ENCODE peak calls at places on chromosome 9, in ten cellular contexts. I is cardiac fibroblast; Y is psoas muscle; G is fibroblast of mammary gland; W is spleen; H is CD4-positive, CD25-positive, alpha-beta regulatory T cell; O is SK-N-SH; T is AG10803; Z is HepG2; C is A549. S is an unnamed sample.

GRCh38 chr9:120484162-120484561 is 95.8 kb downstream of the CDK5RAP2 start:
- DNase-seq in I (no peak), Y (no peak), G (no peak), W (no peak), H (no peak), O (no peak), T (no peak), Z (no peak), C (no peak), S (no peak)

GRCh38 chr9:70589571-70590263 is 175.3 kb upstream of the KLF9 start:
- DNase-seq in I (peak), Y (peak), G (peak), W (no peak), H (no peak), O (no peak), T (peak), Z (no peak), C (no peak), S (peak)

GRCh38 chr9:131837316-131837715 is 97.4 kb upstream of the RAPGEF1 start:
- DNase-seq in I (no peak), Y (no peak), G (no peak), W (no peak), H (no peak), O (peak), T (no peak), Z (peak), C (peak), S (no peak)

GRCh38 chr9:138008081-138008841 is 130.7 kb downstream of the CACNA1B start:
- DNase-seq in I (no peak), Y (no peak), G (peak), W (peak), H (no peak), O (no peak), T (no peak), Z (no peak), C (no peak), S (no peak)

GRCh38 chr9:134707031-134707680 is 65.6 kb downstream of the COL5A1 start:
- DNase-seq in I (peak), Y (peak), G (peak), W (no peak), H (no peak), O (peak), T (peak), Z (peak), C (no peak), S (no peak)

GRCh38 chr9:89387970-89388867 is 69.9 kb downstream of the SECISBP2 start:
- DNase-seq in I (peak), Y (peak), G (peak), W (peak), H (no peak), O (no peak), T (peak), Z (peak), C (peak), S (peak)

GRCh38 chr9:124290053-124290581 is 32.4 kb downstream of the NEK6 start:
- DNase-seq in I (no peak), Y (no peak), G (no peak), W (peak), H (no peak), O (no peak), T (no peak), Z (no peak), C (no peak), S (no peak)

GRCh38 chr9:112012026-112012902 is 115.7 kb downstream of the UGCG start:
- DNase-seq in I (peak), Y (peak), G (peak), W (no peak), H (no peak), O (no peak), T (peak), Z (peak), C (peak), S (peak)

GRCh38 chr9:81534138-81534865 is 155.0 kb downstream of the TLE1 start:
- DNase-seq in I (peak), Y (no peak), G (peak), W (no peak), H (no peak), O (no peak), T (no peak), Z (no peak), C (peak), S (peak)

GRCh38 chr9:6870650-6871477 is 113.1 kb downstream of the KDM4C start:
- DNase-seq in I (no peak), Y (no peak), G (no peak), W (no peak), H (no peak), O (no peak), T (no peak), Z (peak), C (no peak), S (peak)

GRCh38 chr9:98931543-98931942 is 12.2 kb upstream of the COL15A1 start:
- DNase-seq in I (no peak), Y (no peak), G (no peak), W (no peak), H (no peak), O (no peak), T (no peak), Z (no peak), C (no peak), S (no peak)

GRCh38 chr9:134943836-134944235 is 26.1 kb upstream of the FCN1 start:
- DNase-seq in I (no peak), Y (no peak), G (no peak), W (peak), H (no peak), O (no peak), T (no peak), Z (no peak), C (no peak), S (no peak)

GRCh38 chr9:130768265-130768664 is 66.8 kb upstream of the ABL1 start:
- DNase-seq in I (peak), Y (no peak), G (peak), W (no peak), H (no peak), O (no peak), T (peak), Z (peak), C (no peak), S (no peak)

GRCh38 chr9:37104183-37104889 is 16.0 kb upstream of the ZCCHC7 start:
- DNase-seq in I (peak), Y (no peak), G (peak), W (no peak), H (no peak), O (no peak), T (peak), Z (no peak), C (peak), S (peak)

GRCh38 chr9:125815568-125815967 is 68.4 kb downstream of the PBX3 start:
- DNase-seq in I (peak), Y (no peak), G (peak), W (no peak), H (no peak), O (no peak), T (peak), Z (no peak), C (peak), S (peak)

GRCh38 chr9:24479266-24479665 is 66.4 kb downstream of the IZUMO3 start:
- DNase-seq in I (no peak), Y (no peak), G (peak), W (no peak), H (no peak), O (no peak), T (no peak), Z (no peak), C (no peak), S (no peak)

GRCh38 chr9:35951736-35952135 is 6.2 kb downstream of the OR2S2 start:
- DNase-seq in I (peak), Y (no peak), G (peak), W (no peak), H (no peak), O (no peak), T (peak), Z (no peak), C (peak), S (peak)

GRCh38 chr9:137614631-137615386 is 4.0 kb upstream of the EHMT1 start:
- DNase-seq in I (no peak), Y (no peak), G (no peak), W (peak), H (no peak), O (no peak), T (no peak), Z (no peak), C (no peak), S (no peak)

GRCh38 chr9:124739360-124739759 is 31.8 kb downstream of the NR6A1 start:
- DNase-seq in I (no peak), Y (no peak), G (no peak), W (no peak), H (no peak), O (no peak), T (no peak), Z (no peak), C (no peak), S (no peak)

GRCh38 chr9:581673-582497 is 259.6 kb upstream of the DMRT1 start:
- DNase-seq in I (no peak), Y (no peak), G (no peak), W (no peak), H (no peak), O (peak), T (no peak), Z (peak), C (peak), S (no peak)

GRCh38 chr9:118785456-118785855 is 583.8 kb downstream of the BRINP1 start:
- DNase-seq in I (no peak), Y (no peak), G (no peak), W (no peak), H (no peak), O (no peak), T (no peak), Z (no peak), C (no peak), S (no peak)

GRCh38 chr9:111163738-111164399 is 125.6 kb upstream of the LPAR1 start:
- DNase-seq in I (peak), Y (no peak), G (peak), W (no peak), H (no peak), O (no peak), T (peak), Z (no peak), C (no peak), S (no peak)

GRCh38 chr9:38443597-38443996 is 19.3 kb upstream of the IGFBPL1 start:
- DNase-seq in I (no peak), Y (no peak), G (no peak), W (no peak), H (no peak), O (no peak), T (no peak), Z (no peak), C (peak), S (peak)

GRCh38 chr9:109035684-109036423 is 22.6 kb upstream of the CTNNAL1 start:
- DNase-seq in I (peak), Y (peak), G (peak), W (no peak), H (no peak), O (no peak), T (peak), Z (peak), C (peak), S (peak)

GRCh38 chr9:106921341-106921899 is 58.5 kb downstream of the ZNF462 start:
- DNase-seq in I (peak), Y (no peak), G (peak), W (no peak), H (no peak), O (peak), T (peak), Z (peak), C (no peak), S (peak)

GRCh38 chr9:134222018-134222573 is 57.7 kb upstream of the RNU6ATAC start:
- DNase-seq in I (no peak), Y (peak), G (no peak), W (peak), H (no peak), O (no peak), T (no peak), Z (no peak), C (no peak), S (peak)

GRCh38 chr9:111975709-111976108 is 79.1 kb downstream of the UGCG start:
- DNase-seq in I (no peak), Y (no peak), G (no peak), W (no peak), H (no peak), O (no peak), T (no peak), Z (peak), C (peak), S (no peak)

GRCh38 chr9:16828335-16829281 is 41.9 kb downstream of the BNC2 start:
- DNase-seq in I (peak), Y (peak), G (peak), W (no peak), H (no peak), O (peak), T (peak), Z (no peak), C (no peak), S (peak)

GRCh38 chr9:115591584-115591984 is 473.6 kb upstream of the TNC start:
- DNase-seq in I (peak), Y (peak), G (peak), W (no peak), H (no peak), O (peak), T (peak), Z (peak), C (peak), S (peak)

GRCh38 chr9:133536536-133536935 is 2.0 kb downstream of the ADAMTSL2 start:
- DNase-seq in I (no peak), Y (no peak), G (no peak), W (no peak), H (no peak), O (no peak), T (no peak), Z (no peak), C (no peak), S (no peak)

GRCh38 chr9:8627944-8628679 is 828.5 kb upstream of the DMAC1 start:
- DNase-seq in I (peak), Y (no peak), G (peak), W (no peak), H (no peak), O (no peak), T (no peak), Z (no peak), C (no peak), S (peak)

GRCh38 chr9:122464633-122465567 is 12.8 kb downstream of the OR1J1 start:
- DNase-seq in I (peak), Y (peak), G (peak), W (peak), H (peak), O (peak), T (peak), Z (peak), C (peak), S (peak)

GRCh38 chr9:788777-789176 is 52.7 kb upstream of the DMRT1 start:
- DNase-seq in I (no peak), Y (no peak), G (no peak), W (no peak), H (no peak), O (no peak), T (no peak), Z (no peak), C (no peak), S (no peak)

GRCh38 chr9:132412089-132412488 is 2.1 kb downstream of the CFAP77 start:
- DNase-seq in I (peak), Y (no peak), G (peak), W (no peak), H (no peak), O (peak), T (no peak), Z (peak), C (peak), S (no peak)

GRCh38 chr9:101498323-101498722 is 35.3 kb upstream of the RNF20 start:
- DNase-seq in I (no peak), Y (no peak), G (no peak), W (no peak), H (no peak), O (no peak), T (no peak), Z (no peak), C (no peak), S (no peak)

GRCh38 chr9:75147638-75148037 is 59.3 kb downstream of the OSTF1 start:
- DNase-seq in I (peak), Y (no peak), G (no peak), W (no peak), H (no peak), O (no peak), T (peak), Z (no peak), C (no peak), S (peak)

GRCh38 chr9:75149841-75150241 is 61.5 kb downstream of the OSTF1 start:
- DNase-seq in I (no peak), Y (no peak), G (no peak), W (no peak), H (no peak), O (no peak), T (peak), Z (no peak), C (no peak), S (no peak)

GRCh38 chr9:75146229-75146628 is 57.9 kb downstream of the OSTF1 start:
- DNase-seq in I (peak), Y (no peak), G (peak), W (no peak), H (no peak), O (no peak), T (peak), Z (no peak), C (no peak), S (peak)

GRCh38 chr9:75150512-75150911 is 62.2 kb downstream of the OSTF1 start:
- DNase-seq in I (no peak), Y (no peak), G (no peak), W (no peak), H (no peak), O (no peak), T (no peak), Z (no peak), C (no peak), S (no peak)

GRCh38 chr9:75148551-75148950 is 60.2 kb downstream of the OSTF1 start:
- DNase-seq in I (peak), Y (no peak), G (peak), W (no peak), H (no peak), O (no peak), T (peak), Z (no peak), C (no peak), S (peak)
- H3K4me3 ChIP-seq in I (no peak), Y (no peak), G (no peak), W (no peak), H (peak), O (no peak), T (no peak), Z (no peak), C (no peak), S (no peak)

GRCh38 chr9:13970426-13970825 is 343.5 kb downstream of the NFIB start:
- DNase-seq in I (no peak), Y (no peak), G (no peak), W (no peak), H (no peak), O (no peak), T (no peak), Z (no peak), C (no peak), S (no peak)

GRCh38 chr9:13967011-13967410 is 346.9 kb downstream of the NFIB start:
- DNase-seq in I (no peak), Y (no peak), G (no peak), W (no peak), H (no peak), O (no peak), T (no peak), Z (no peak), C (no peak), S (no peak)

GRCh38 chr9:13971415-13971814 is 342.5 kb downstream of the NFIB start:
- DNase-seq in I (no peak), Y (no peak), G (no peak), W (no peak), H (no peak), O (no peak), T (no peak), Z (no peak), C (no peak), S (no peak)

GRCh38 chr9:13970018-13970417 is 343.9 kb downstream of the NFIB start:
- DNase-seq in I (no peak), Y (no peak), G (peak), W (no peak), H (no peak), O (no peak), T (no peak), Z (no peak), C (no peak), S (peak)

DNA sequence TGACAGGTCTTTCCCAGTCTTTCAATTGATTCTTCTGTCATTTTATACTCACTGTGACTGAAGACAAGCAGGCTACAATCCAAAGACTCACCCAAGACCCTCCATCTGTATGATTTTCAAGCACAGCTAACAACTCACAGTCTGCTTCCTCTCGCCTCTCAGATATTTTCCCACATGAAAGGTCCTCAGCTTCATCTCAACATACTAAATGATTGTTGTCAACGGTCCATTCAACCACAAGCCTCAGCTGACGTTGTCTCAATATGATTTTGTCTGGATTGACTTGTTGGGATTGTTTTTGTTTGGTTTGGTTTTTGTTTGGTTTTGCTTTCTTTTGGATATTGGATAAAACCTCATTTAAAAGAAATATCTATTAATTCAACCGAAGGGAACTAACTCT is 346.4 kb downstream of the NFIB start:
- DNase-seq in I (no peak), Y (no peak), G (no peak), W (no peak), H (no peak), O (no peak), T (no peak), Z (no peak), C (no peak), S (no peak)
- H3K4me3 ChIP-seq in I (no peak), Y (no peak), G (no peak), W (no peak), H (no peak), O (no peak), T (no peak), Z (no peak), C (no peak), S (no peak)

DNA sequence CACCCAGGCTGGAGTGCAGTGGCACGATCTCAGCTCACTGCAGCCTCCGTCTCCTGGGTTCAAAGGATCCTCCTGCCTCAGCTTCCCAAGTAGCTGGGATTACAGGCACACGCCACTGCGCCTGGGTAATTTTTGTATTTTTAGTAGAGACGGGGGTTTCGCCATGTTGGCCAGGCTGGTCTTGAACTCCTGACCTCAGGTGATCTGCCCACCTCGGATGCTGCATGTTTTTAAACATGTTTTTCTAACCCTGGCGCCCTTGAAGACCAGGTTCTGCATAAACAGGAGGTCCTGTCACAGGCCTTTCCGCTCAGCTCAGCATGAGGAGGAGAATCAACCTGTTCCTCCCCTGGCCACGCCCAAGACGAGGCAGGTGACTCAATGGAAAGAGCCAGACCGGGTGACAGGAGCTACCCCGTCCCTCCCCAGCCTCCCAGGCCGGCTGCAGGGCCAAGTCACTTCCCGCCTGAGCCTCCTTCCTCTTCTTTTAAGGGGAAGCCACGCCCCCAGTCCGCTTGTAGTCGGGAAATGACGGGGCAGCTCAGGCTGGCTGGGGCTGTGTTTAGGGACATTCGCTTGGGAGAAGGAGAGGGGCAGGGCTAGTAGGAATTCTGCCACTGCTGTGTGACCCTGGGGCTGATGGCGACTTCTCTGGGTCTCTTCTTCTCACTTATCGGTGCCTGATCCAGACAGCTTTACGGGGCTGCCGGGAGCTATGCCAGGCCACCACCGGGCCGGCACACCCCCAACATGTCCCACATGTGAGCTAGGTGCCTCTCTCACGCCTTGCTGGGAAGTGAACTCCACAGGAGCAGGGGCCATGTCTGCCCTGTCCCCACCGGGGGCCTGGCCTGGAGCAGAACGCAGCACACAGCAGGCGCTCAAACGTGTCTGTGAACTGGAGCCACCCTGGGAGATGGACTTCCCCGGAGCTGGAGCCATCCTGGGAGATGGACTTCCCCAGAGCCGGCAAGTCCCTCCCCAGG is 6.1 kb downstream of the NOTCH1 start:
- DNase-seq in I (peak), Y (peak), G (no peak), W (peak), H (peak), O (no peak), T (no peak), Z (no peak), C (no peak), S (peak)
- H3K4me3 ChIP-seq in I (no peak), Y (peak), G (no peak), W (peak), H (peak), O (no peak), T (no peak), Z (no peak), C (no peak), S (no peak)

DNA sequence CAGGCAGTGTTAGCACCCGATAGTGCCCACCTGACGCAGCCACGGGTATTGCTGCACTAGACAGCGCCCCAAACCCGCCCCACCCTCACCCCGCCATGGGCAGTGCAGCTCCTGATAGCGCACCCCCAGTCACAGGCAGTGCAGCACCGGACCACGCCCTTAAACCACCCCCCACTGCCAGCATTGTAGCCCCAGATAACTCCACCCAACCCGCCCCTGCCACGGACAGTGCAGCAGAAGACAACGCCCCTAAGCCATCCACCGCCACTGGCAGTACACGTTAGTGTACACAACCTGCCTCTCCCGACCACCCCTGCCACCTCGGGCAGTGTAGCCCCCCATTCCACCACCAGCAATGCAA is 825 bp upstream of the PCAT7 start:
- DNase-seq in I (no peak), Y (no peak), G (no peak), W (no peak), H (no peak), O (no peak), T (no peak), Z (no peak), C (no peak), S (no peak)
- H3K4me3 ChIP-seq in I (no peak), Y (peak), G (no peak), W (no peak), H (no peak), O (no peak), T (no peak), Z (peak), C (peak), S (no peak)

GRCh38 chr9:77647267-77647658 is 859 bp downstream of the GNA14 start:
- DNase-seq in I (peak), Y (no peak), G (no peak), W (no peak), H (no peak), O (no peak), T (no peak), Z (no peak), C (no peak), S (no peak)
- H3K4me3 ChIP-seq in I (peak), Y (peak), G (no peak), W (peak), H (no peak), O (no peak), T (no peak), Z (no peak), C (no peak), S (no peak)

S was measured in bronchial epithelial cell.